ENCODE peak calls at places on chromosome 5, in four cellular contexts. J, P, Z and F are unnamed samples.

GRCh38 chr5:17154211-17154996 is 63.0 kb upstream of the BASP1 start:
- DNase-seq in J (no peak), Z (no peak), P (no peak), F (no peak)

GRCh38 chr5:1255081-1255561 is 29.9 kb downstream of the SLC6A18 start:
- DNase-seq in J (no peak), P (peak; percentile 32), Z (no peak), F (no peak)

GRCh38 chr5:10124287-10124686 is 125.4 kb downstream of the ATPSCKMT start:
- DNase-seq in Z (no peak), P (no peak), J (no peak), F (no peak)

GRCh38 chr5:93995126-93995621 is 253.8 kb upstream of the POU5F2 start:
- DNase-seq in P (no peak), Z (no peak), J (no peak), F (no peak)

GRCh38 chr5:55923177-55923872 is 71.4 kb downstream of the IL6ST start:
- DNase-seq in P (no peak), J (no peak), Z (peak; percentile 33), F (peak; percentile 91)

GRCh38 chr5:143309661-143310431 is 93.6 kb downstream of the NR3C1 start:
- DNase-seq in J (no peak), P (no peak), Z (no peak), F (no peak)

GRCh38 chr5:132428147-132428482 is 58.6 kb downstream of the SLC22A5 start:
- DNase-seq in J (no peak), Z (no peak), P (no peak), F (no peak)

GRCh38 chr5:15831408-15831807 is 331.4 kb downstream of the FBXL7 start:
- DNase-seq in Z (no peak), J (no peak), P (no peak), F (no peak)

GRCh38 chr5:171469336-171469735 is 49.9 kb downstream of the FGF18 start:
- DNase-seq in P (no peak), J (no peak), Z (no peak), F (no peak)

GRCh38 chr5:30324083-30324482 is 869.4 kb upstream of the CDH6 start:
- DNase-seq in J (no peak), Z (no peak), P (no peak), F (no peak)

GRCh38 chr5:41522193-41522786 is 11.9 kb upstream of the PLCXD3 start:
- DNase-seq in P (no peak), J (no peak), Z (no peak), F (no peak)

GRCh38 chr5:66864240-66864884 is 268.2 kb downstream of the MAST4 start:
- DNase-seq in P (no peak), Z (no peak), J (no peak), F (no peak)

GRCh38 chr5:77893225-77893860 is 117.2 kb upstream of the TBCA start:
- DNase-seq in J (peak; percentile 79), P (no peak), Z (no peak), F (no peak)

GRCh38 chr5:80874162-80874561 is 86.0 kb upstream of the RASGRF2 start:
- DNase-seq in Z (no peak), J (no peak), P (no peak), F (no peak)

GRCh38 chr5:140018920-140019644 is 24.0 kb downstream of the NRG2 start:
- DNase-seq in J (no peak), Z (no peak), P (no peak), F (no peak)

GRCh38 chr5:6598351-6598900 is 34.4 kb downstream of the NSUN2 start:
- DNase-seq in Z (no peak), J (no peak), P (no peak), F (no peak)

GRCh38 chr5:81313278-81313677 is 11.9 kb downstream of the ZCCHC9 start:
- DNase-seq in P (no peak), J (no peak), Z (no peak), F (no peak)

GRCh38 chr5:100762163-100762562 is 140.9 kb downstream of the ST8SIA4 start:
- DNase-seq in P (no peak), Z (no peak), J (no peak), F (no peak)

GRCh38 chr5:88675758-88676636 is 207.0 kb downstream of the MEF2C start:
- DNase-seq in J (peak; percentile 34), P (peak; percentile 86), Z (no peak), F (no peak)

GRCh38 chr5:115549154-115549553 is 4.6 kb upstream of the FEM1C start:
- DNase-seq in P (no peak), J (peak; percentile 22), Z (no peak), F (no peak)

GRCh38 chr5:158910782-158911692 is 188.7 kb downstream of the EBF1 start:
- DNase-seq in Z (no peak), J (no peak), P (no peak), F (no peak)

GRCh38 chr5:65790371-65791163 is 68.6 kb downstream of the NLN start:
- DNase-seq in P (no peak), Z (no peak), J (no peak), F (peak; percentile 31)

GRCh38 chr5:110625376-110625999 is 101.0 kb downstream of the TMEM232 start:
- DNase-seq in P (no peak), Z (no peak), J (peak; percentile 22), F (no peak)

GRCh38 chr5:10734050-10734709 is 26.9 kb downstream of the DAP start:
- DNase-seq in J (no peak), Z (no peak), P (no peak), F (no peak)

GRCh38 chr5:60989790-60990189 is 44.8 kb downstream of the NDUFAF2 start:
- DNase-seq in Z (no peak), J (no peak), P (no peak), F (no peak)

GRCh38 chr5:60996368-60996767 is 51.4 kb downstream of the NDUFAF2 start:
- DNase-seq in J (no peak), P (no peak), Z (no peak), F (no peak)

GRCh38 chr5:60993425-60993824 is 48.4 kb downstream of the NDUFAF2 start:
- DNase-seq in J (peak; percentile 6), P (no peak), Z (no peak), F (no peak)

GRCh38 chr5:60993875-60994571 is 49.0 kb downstream of the NDUFAF2 start:
- DNase-seq in Z (no peak), J (no peak), P (peak; percentile 32), F (no peak)

DNA sequence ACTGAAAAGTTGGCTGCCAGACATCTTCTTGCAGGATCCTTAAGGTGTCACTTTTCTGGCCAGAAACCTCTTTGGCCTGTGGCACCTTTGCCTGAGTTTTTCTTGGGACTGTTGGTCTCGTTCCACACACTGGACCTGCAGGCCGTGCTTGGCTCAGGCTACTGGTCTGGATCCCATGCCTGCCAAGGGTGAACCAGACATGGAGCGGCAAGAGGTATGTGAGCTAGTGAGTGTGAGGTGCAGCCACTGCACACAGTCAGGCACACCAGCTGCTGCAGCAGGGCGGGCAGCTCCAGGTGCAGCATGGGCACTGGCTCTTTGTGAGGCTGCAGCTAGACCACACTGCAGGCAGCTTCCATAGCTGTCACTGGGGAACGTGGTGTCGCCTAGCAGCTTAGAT is 47.9 kb downstream of the NDUFAF2 start:
- DNase-seq in J (no peak), Z (no peak), P (peak; percentile 48), F (no peak)
- H3K9me3 ChIP-seq in J (peaks cover 13% of the 10 kb centered on the region), Z (peaks cover 26% of the 10 kb centered on the region), P (no peaks in the 10 kb centered on the region), F (peaks cover 3% of the 10 kb centered on the region)

GRCh38 chr5:14675309-14675708 is 10.8 kb downstream of the OTULIN start:
- DNase-seq in P (no peak), J (no peak), Z (no peak), F (no peak)

GRCh38 chr5:14676320-14676719 is 11.8 kb downstream of the OTULIN start:
- DNase-seq in Z (peak; percentile 42), P (no peak), J (no peak), F (no peak)

GRCh38 chr5:14673443-14673842 is 8.9 kb downstream of the OTULIN start:
- DNase-seq in J (no peak), P (no peak), Z (no peak), F (no peak)

GRCh38 chr5:14678773-14679334 is 14.3 kb downstream of the OTULIN start:
- DNase-seq in J (no peak), Z (no peak), P (no peak), F (no peak)

DNA sequence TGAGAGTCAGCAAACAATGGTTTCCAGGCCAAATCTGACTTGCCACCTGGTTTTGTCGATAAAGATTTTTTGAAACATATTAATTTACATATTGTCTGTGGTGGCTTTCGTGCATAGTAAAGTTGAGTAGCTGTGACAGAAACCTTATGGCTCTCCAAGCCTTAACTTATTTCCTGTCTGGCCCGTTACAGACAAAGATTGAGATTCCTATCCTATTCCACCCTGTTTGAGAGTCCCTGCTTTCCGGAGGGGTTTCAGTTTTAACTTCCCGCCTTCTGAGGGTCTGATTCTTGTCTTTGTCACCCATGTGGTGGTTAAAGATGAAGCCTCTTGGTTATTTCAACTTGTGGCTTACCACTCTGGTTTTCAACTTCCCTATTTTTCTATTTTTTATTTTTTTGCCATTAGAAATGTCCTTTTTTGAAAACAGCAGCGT is 11.4 kb downstream of the OTULIN start:
- DNase-seq in J (no peak), Z (no peak), P (no peak), F (no peak)
- H3K27ac ChIP-seq in J (no peak overlapping the region), Z (peak overlapping the region; percentile 3), P (peak overlapping the region; percentile 50), F (no peak overlapping the region)

DNA sequence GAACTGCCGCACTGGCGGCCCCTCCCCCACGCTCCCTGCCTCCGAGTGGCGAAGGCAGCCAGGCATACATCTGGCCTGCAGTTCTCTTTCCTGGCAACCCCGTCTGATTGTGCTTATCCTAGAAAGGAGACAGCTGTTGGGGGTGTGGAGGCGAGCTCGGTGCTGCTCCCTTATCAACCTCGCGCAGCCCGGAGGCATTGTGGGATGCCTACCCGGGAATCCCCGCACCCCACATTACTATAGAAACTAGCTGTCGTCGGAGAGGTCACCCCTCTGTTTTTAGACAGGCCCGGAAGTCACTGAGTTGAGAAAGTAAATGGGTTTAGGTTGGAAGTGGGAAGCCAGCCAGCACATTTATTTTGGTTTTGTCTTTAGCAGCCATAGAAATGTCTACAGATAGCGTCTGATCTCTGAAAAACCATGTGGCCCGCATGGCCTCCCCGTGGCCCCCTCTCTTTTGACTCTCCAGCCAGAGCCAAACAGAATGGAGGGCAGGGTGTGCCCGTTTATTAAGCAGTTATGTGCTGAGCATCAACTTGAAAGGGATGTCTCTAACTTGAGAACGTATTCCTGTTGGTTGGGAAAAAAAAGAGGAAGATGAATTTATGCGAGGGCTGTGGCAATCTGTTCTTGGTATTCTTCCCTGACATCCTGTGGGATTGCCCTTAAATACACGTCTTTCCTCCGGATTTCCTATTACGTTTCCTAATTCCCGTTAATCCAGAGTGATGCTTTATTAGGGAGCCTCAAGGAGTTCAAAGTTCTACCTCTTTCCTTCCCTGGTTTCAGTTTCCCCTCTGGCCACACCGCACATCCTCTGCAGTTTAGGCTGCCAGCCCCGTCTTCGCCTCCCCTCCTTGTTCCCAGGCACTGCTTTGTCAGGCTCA is 3.9 kb downstream of the STC2 start:
- DNase-seq in P (peak; percentile 89), J (no peak), Z (peak; percentile 76), F (no peak)
- TF ChIP-seq POLR2AphosphoS5 in P (peak; percentile 79), J (peak; percentile 18), Z (peak; percentile 79), F (peak; percentile 80)

DNA sequence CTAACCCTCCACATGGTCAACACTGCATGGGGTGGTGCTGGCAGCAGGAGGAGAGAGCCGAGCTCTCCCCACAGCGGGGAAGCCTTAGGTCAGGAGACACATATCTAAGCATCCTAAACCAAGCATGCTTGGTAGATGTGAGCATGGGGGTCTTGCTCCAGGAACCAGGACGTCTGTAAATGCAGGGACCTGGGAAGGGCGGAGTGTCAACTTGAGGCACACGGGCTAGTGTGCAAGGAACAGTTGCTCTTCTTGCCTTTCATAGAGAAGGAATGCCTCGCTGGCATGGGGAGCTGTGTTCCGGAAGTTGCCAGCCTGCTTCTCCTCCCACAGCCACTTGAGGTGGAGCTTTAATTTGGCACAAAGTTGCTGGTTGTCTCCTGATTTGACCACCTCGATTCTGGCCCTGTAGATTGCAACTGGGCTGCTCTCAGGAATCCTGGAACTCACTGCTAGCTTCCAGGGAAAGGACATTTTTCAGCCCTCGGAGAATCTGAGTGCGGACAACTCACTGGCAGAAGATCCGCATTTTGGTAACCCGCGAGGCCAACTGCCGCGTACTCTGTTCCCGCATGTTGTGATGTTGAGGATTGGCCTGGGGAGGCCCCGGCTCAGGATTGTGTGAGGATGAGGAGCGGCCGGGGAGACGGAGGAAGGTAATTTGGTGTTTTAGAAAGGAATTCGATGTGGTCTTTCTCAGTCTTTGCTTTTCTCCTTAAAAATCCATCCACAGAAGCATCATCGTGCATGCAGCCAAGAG is 370.3 kb upstream of the IRX1 start:
- DNase-seq in P (no peak), J (no peak), Z (no peak), F (peak; percentile 89)
- H3K9me3 ChIP-seq in P (no peaks in the 10 kb centered on the region), J (peaks cover 4% of the 10 kb centered on the region), Z (peaks cover 5% of the 10 kb centered on the region), F (no peaks in the 10 kb centered on the region)